ENCODE peak calls at places on chromosomes 11 and 22, in eight cellular contexts. L, O, A, E, J, Z, G and W are unnamed samples.

GRCh38 chr22:32804036-32804435 is 2.5 kb downstream of the TIMP3 start:
- DNase-seq in L (no peak), O (no peak), A (no peak), E (no peak), J (no peak), Z (no peak), G (no peak), W (no peak)

GRCh38 chr22:33787645-33788456 is 132.4 kb downstream of the LARGE1 start:
- DNase-seq in L (no peak), O (no peak), A (no peak), E (no peak), J (no peak), Z (peak; percentile 61), G (no peak), W (no peak)

GRCh38 chr11:93248602-93249001 is 50.8 kb upstream of the SLC36A4 start:
- DNase-seq in L (no peak), O (no peak), A (no peak), E (no peak), J (no peak), Z (no peak), G (no peak), W (no peak)

GRCh38 chr11:100863080-100863581 is 176.0 kb downstream of the ARHGAP42 start:
- DNase-seq in L (no peak), O (no peak), A (no peak), E (no peak), J (no peak), Z (no peak), G (no peak), W (no peak)

GRCh38 chr22:40236131-40236665 is 58.5 kb downstream of the TNRC6B start:
- DNase-seq in L (no peak), O (no peak), A (no peak), E (no peak), J (no peak), Z (no peak), G (no peak), W (no peak)

GRCh38 chr11:20501971-20502370 is 97.4 kb upstream of the SLC6A5 start:
- DNase-seq in L (no peak), O (no peak), A (no peak), E (no peak), J (no peak), Z (no peak), G (no peak), W (no peak)

GRCh38 chr22:49390954-49391353 is 436.7 kb downstream of the BRD1 start:
- DNase-seq in L (no peak), O (no peak), A (no peak), E (no peak), J (no peak), Z (no peak), G (no peak), W (no peak)

GRCh38 chr11:134976540-134976939 is 564.5 kb upstream of the B3GAT1 start:
- DNase-seq in L (no peak), O (no peak), A (no peak), E (no peak), J (no peak), Z (no peak), G (no peak), W (no peak)

GRCh38 chr11:18727499-18728236 is 1.7 kb upstream of the IGSF22 start:
- DNase-seq in L (no peak), O (peak; percentile 61), A (no peak), E (peak; percentile 73), J (no peak), Z (peak; percentile 77), G (peak; percentile 77), W (peak; percentile 64)

GRCh38 chr11:96424693-96425092 is 34.9 kb downstream of the JRKL start:
- DNase-seq in L (no peak), O (no peak), A (no peak), E (no peak), J (no peak), Z (no peak), G (no peak), W (no peak)

GRCh38 chr11:8087185-8087584 is 6.2 kb downstream of the TUB start:
- DNase-seq in L (no peak), O (no peak), A (no peak), E (no peak), J (no peak), Z (no peak), G (peak; percentile 29), W (no peak)

GRCh38 chr11:34650528-34650927 is 29.6 kb downstream of the EHF start:
- DNase-seq in L (no peak), O (no peak), A (no peak), E (no peak), J (no peak), Z (peak; percentile 69), G (no peak), W (no peak)

GRCh38 chr11:114822038-114822437 is 143.7 kb downstream of the NXPE2 start:
- DNase-seq in L (no peak), O (no peak), A (no peak), E (no peak), J (no peak), Z (no peak), G (no peak), W (no peak)

GRCh38 chr11:16012125-16012751 is 344.1 kb downstream of the SOX6 start:
- DNase-seq in L (no peak), O (no peak), A (no peak), E (no peak), J (no peak), Z (no peak), G (no peak), W (no peak)

GRCh38 chr11:44961894-44962293 is 11.2 kb upstream of the TP53I11 start:
- DNase-seq in L (no peak), O (no peak), A (no peak), E (no peak), J (no peak), Z (no peak), G (no peak), W (no peak)

GRCh38 chr11:12390687-12391110 is 13.3 kb downstream of the PARVA start:
- DNase-seq in L (no peak), O (no peak), A (no peak), E (no peak), J (no peak), Z (no peak), G (no peak), W (no peak)

GRCh38 chr22:50014053-50014501 is 1.5 kb upstream of the IL17REL start:
- DNase-seq in L (no peak), O (no peak), A (no peak), E (no peak), J (no peak), Z (no peak), G (no peak), W (no peak)

GRCh38 chr11:1566381-1567051 is 5.6 kb downstream of the DUSP8 start:
- DNase-seq in L (peak; percentile 64), O (no peak), A (no peak), E (no peak), J (no peak), Z (no peak), G (peak; percentile 5), W (no peak)
- TF ChIP-seq CTCF in L (peak; percentile 21), O (no peak), A (peak; percentile 34), E (no peak), J (no peak), Z (no peak), G (no peak), W (no peak)

GRCh38 chr22:44625981-44626687 is 75.9 kb upstream of the PRR5 start:
- DNase-seq in L (no peak), O (peak; percentile 86), A (peak; percentile 7), E (peak; percentile 77), J (peak; percentile 31), Z (peak; percentile 89), G (peak; percentile 81), W (no peak)

GRCh38 chr22:44628273-44628672 is 73.7 kb upstream of the PRR5 start:
- DNase-seq in L (no peak), O (no peak), A (no peak), E (no peak), J (no peak), Z (no peak), G (no peak), W (no peak)

GRCh38 chr22:44627521-44628139 is 74.4 kb upstream of the PRR5 start:
- DNase-seq in L (no peak), O (no peak), A (no peak), E (no peak), J (no peak), Z (no peak), G (no peak), W (no peak)

GRCh38 chr22:44630826-44631225 is 71.2 kb upstream of the PRR5 start:
- DNase-seq in L (no peak), O (no peak), A (no peak), E (no peak), J (no peak), Z (no peak), G (no peak), W (no peak)

GRCh38 chr22:44628856-44629255 is 73.1 kb upstream of the PRR5 start:
- DNase-seq in L (no peak), O (no peak), A (no peak), E (no peak), J (no peak), Z (no peak), G (no peak), W (no peak)
- TF ChIP-seq CTCF in L (no peak), O (no peak), A (no peak), E (no peak), J (no peak), Z (no peak), G (no peak), W (no peak)

DNA sequence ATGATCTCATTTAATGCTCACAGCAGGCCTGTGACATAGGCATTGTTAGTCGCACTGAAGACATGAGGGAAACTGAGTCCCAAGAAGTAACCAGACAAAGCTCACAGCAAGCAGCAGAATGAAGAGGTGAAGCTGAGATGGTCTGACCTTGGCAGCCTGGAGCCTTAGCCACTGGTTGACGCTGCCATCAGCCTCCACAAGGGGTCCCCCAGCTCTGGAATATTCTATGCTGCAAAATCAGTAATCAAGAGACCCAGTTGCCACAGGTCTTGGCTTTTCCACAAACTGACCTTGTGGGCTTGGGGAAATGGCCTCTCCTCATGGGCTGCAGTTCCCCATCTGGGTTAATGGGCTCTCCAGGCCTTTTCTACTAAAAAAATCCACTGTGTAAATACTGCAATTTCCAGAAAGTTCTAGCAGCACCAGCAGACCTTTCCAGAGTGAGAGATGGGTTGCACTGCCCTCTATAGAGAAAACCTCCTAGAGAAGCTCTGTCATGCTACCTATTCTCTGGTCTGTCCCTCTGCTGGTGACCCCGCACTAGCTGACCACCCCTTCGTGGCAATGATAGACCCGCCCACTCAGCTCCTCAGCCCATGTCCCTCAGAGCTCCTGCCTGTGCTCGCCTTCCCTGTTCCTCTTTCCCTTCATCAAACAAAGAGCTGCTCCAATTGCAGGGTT is 22.6 kb upstream of the ISX start:
- DNase-seq in L (no peak), O (no peak), A (no peak), E (no peak), J (no peak), Z (peak; percentile 37), G (peak; percentile 34), W (no peak)
- TF ChIP-seq CTCF in L (peak; percentile 20), O (no peak), A (peak; percentile 43), E (no peak), J (peak; percentile 59), Z (peak; percentile 23), G (peak; percentile 22), W (peak; percentile 31)

GRCh38 chr11:99020324-99021225 is at the start of gene CNTN5:
- DNase-seq in L (peak; percentile 74), O (peak; percentile 70), A (no peak), E (peak; percentile 52), J (peak; percentile 29), Z (peak; percentile 20), G (peak; percentile 58), W (no peak)
- TF ChIP-seq CTCF in L (peak; percentile 27), O (no peak), A (peak; percentile 42), E (peak; percentile 36), J (no peak), Z (no peak), G (no peak), W (no peak)

GRCh38 chr22:42820075-42820763 is 36.9 kb downstream of the ARFGAP3 start:
- DNase-seq in L (no peak), O (no peak), A (no peak), E (no peak), J (no peak), Z (no peak), G (no peak), W (no peak)
- TF ChIP-seq CTCF in L (peak; percentile 75), O (peak; percentile 59), A (peak; percentile 41), E (peak; percentile 71), J (no peak), Z (no peak), G (peak; percentile 85), W (no peak)